ENCODE peak calls at places on chromosomes 3 and 15, in six cellular contexts. Y, V, M, U, W and Z are unnamed samples.

GRCh38 chr3:133273346-133273745 is 126.5 kb upstream of the BFSP2 start:
- DNase-seq in Y (no peak), V (no peak), M (no peak), U (no peak), W (no peak), Z (no peak)

GRCh38 chr15:57751177-57751800 is 44.8 kb downstream of the POLR2M start:
- DNase-seq in Y (peak; percentile 48), V (no peak), M (peak; percentile 3), U (no peak), W (no peak), Z (no peak)

GRCh38 chr15:89299896-89300295 is 34.7 kb downstream of the POLG start:
- DNase-seq in Y (no peak), V (peak; percentile 16), M (no peak), U (no peak), W (no peak), Z (no peak)

GRCh38 chr3:6799264-6799915 is 61.5 kb upstream of the GRM7 start:
- DNase-seq in Y (peak; percentile 24), V (peak; percentile 19), M (peak; percentile 23), U (peak; percentile 57), W (no peak), Z (peak; percentile 11)

GRCh38 chr3:98602078-98602678 is 8.8 kb upstream of the CPOX start:
- DNase-seq in Y (peak; percentile 51), V (peak; percentile 71), M (peak; percentile 53), U (peak; percentile 26), W (peak; percentile 55), Z (no peak)

GRCh38 chr15:35547775-35548364 is 1.9 kb upstream of the DPH6 start:
- DNase-seq in Y (no peak), V (no peak), M (no peak), U (no peak), W (no peak), Z (peak; percentile 61)

GRCh38 chr3:119751423-119751822 is 30.5 kb upstream of the NR1I2 start:
- DNase-seq in Y (no peak), V (no peak), M (no peak), U (no peak), W (no peak), Z (no peak)

GRCh38 chr3:46664971-46665762 is 28.3 kb downstream of the ALS2CL start:
- DNase-seq in Y (peak; percentile 4), V (no peak), M (no peak), U (no peak), W (no peak), Z (no peak)

GRCh38 chr3:71784914-71785593 is at the start of gene PROK2:
- DNase-seq in Y (peak; percentile 77), V (no peak), M (no peak), U (no peak), W (no peak), Z (no peak)

GRCh38 chr3:138673641-138674040 is 65.1 kb downstream of the FAIM start:
- DNase-seq in Y (no peak), V (no peak), M (peak; percentile 43), U (no peak), W (no peak), Z (peak; percentile 22)

GRCh38 chr3:58487140-58487886 is 4.6 kb upstream of the KCTD6 start:
- DNase-seq in Y (no peak), V (peak; percentile 22), M (no peak), U (peak; percentile 44), W (no peak), Z (no peak)

GRCh38 chr3:59127071-59127470 is 77.2 kb upstream of the CFAP20DC start:
- DNase-seq in Y (peak; percentile 21), V (no peak), M (no peak), U (no peak), W (no peak), Z (no peak)

GRCh38 chr3:11991751-11992150 is 12.4 kb upstream of the SYN2 start:
- DNase-seq in Y (no peak), V (no peak), M (no peak), U (no peak), W (no peak), Z (no peak)

GRCh38 chr3:122767690-122768372 is 25.8 kb downstream of the HSPBAP1 start:
- DNase-seq in Y (no peak), V (no peak), M (no peak), U (no peak), W (no peak), Z (no peak)

GRCh38 chr15:90315276-90315982 is 36.7 kb upstream of the ZNF774 start:
- DNase-seq in Y (no peak), V (no peak), M (peak; percentile 30), U (no peak), W (no peak), Z (no peak)

GRCh38 chr15:95875141-95875643 is 455.3 kb upstream of the NR2F2 start:
- DNase-seq in Y (no peak), V (no peak), M (peak; percentile 3), U (no peak), W (no peak), Z (no peak)

GRCh38 chr3:172216267-172216666 is 176.9 kb downstream of the FNDC3B start:
- DNase-seq in Y (no peak), V (no peak), M (no peak), U (no peak), W (no peak), Z (no peak)

GRCh38 chr3:63364495-63364894 is 86.4 kb downstream of the SYNPR start:
- DNase-seq in Y (no peak), V (no peak), M (no peak), U (no peak), W (no peak), Z (no peak)

GRCh38 chr3:189099031-189099471 is 72.7 kb upstream of the TPRG1 start:
- DNase-seq in Y (no peak), V (no peak), M (no peak), U (no peak), W (no peak), Z (no peak)

GRCh38 chr15:73593278-73594074 is 39.7 kb downstream of the NPTN start:
- DNase-seq in Y (peak; percentile 68), V (no peak), M (no peak), U (no peak), W (no peak), Z (no peak)

GRCh38 chr15:37891754-37892368 is 42.6 kb upstream of the TMCO5A start:
- DNase-seq in Y (peak; percentile 40), V (peak; percentile 38), M (peak; percentile 23), U (no peak), W (no peak), Z (peak; percentile 11)

GRCh38 chr15:39904115-39904514 is 16.0 kb downstream of the GPR176 start:
- DNase-seq in Y (no peak), V (no peak), M (no peak), U (no peak), W (no peak), Z (no peak)

GRCh38 chr15:39907216-39907615 is 12.8 kb downstream of the GPR176 start:
- DNase-seq in Y (no peak), V (no peak), M (peak; percentile 9), U (no peak), W (no peak), Z (no peak)

GRCh38 chr15:39908186-39908585 is 11.9 kb downstream of the GPR176 start:
- DNase-seq in Y (peak; percentile 37), V (no peak), M (no peak), U (no peak), W (no peak), Z (no peak)
- TF ChIP-seq YY1 in Y (no peak), V (no peak), M (no peak), U (no peak), W (no peak), Z (no peak)

DNA sequence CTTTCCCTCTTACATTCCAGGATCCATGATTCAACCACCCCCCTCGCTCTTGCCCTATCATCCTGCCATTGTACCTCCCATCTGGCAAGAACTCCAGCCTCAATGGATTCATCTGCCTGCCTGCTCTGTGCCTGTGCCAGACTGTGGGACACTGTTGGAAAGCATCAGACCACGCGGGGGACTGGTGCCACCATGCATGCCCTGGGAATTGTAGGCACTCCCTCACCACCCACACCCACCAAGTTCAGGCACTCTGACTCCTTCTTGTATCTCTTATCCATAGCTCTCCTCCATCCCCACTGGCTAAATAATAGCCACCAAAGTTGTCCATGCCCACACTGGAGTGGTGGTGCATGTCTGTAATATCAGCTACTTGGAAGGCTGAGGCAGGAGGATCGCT is 143.8 kb downstream of the TPRA1 start:
- DNase-seq in Y (no peak), V (no peak), M (no peak), U (no peak), W (no peak), Z (no peak)
- TF ChIP-seq YY1 in Y (no peak), V (no peak), M (no peak), U (no peak), W (no peak), Z (no peak)

DNA sequence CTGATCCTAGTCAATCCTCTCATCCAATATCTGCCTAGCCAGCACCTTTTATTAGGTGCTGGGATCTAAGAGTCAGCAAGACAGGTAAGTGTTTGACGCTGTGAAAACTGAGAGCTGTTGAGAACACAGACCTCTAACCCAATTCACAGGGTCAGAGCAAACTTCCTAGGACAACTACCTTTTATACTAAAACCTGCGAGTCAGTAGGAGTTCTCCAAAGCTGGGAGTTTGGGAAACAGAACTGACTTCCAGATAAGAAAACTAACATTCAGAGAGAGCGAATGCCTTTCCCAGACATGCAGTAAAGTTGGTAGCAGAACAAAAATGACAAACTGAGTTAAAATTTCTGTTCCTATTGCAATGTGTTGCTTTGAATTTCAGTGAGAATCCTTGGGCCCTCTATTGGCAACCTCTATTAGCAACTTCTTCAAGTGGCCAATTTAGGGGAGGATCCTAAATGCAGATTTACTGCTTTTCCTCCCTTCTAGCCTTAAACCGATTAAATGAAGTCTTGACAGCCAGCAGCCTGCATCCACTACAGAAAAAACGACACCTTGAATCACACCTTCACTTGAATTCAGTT is 11.3 kb downstream of the NR2E3 start:
- DNase-seq in Y (no peak), V (no peak), M (no peak), U (no peak), W (no peak), Z (no peak)
- TF ChIP-seq YY1 in Y (no peak), V (no peak), M (no peak), U (no peak), W (no peak), Z (no peak)

GRCh38 chr15:40785814-40786213 is 16.0 kb downstream of the C15orf62 start:
- DNase-seq in Y (no peak), V (no peak), M (no peak), U (no peak), W (no peak), Z (no peak)

GRCh38 chr15:40785158-40785557 is 15.4 kb downstream of the C15orf62 start:
- DNase-seq in Y (no peak), V (no peak), M (no peak), U (no peak), W (no peak), Z (no peak)

GRCh38 chr15:40787344-40787841 is 17.6 kb downstream of the C15orf62 start:
- DNase-seq in Y (no peak), V (peak; percentile 96), M (no peak), U (no peak), W (no peak), Z (no peak)

GRCh38 chr15:40787991-40788390 is 18.2 kb downstream of the C15orf62 start:
- DNase-seq in Y (no peak), V (no peak), M (no peak), U (no peak), W (no peak), Z (no peak)

DNA sequence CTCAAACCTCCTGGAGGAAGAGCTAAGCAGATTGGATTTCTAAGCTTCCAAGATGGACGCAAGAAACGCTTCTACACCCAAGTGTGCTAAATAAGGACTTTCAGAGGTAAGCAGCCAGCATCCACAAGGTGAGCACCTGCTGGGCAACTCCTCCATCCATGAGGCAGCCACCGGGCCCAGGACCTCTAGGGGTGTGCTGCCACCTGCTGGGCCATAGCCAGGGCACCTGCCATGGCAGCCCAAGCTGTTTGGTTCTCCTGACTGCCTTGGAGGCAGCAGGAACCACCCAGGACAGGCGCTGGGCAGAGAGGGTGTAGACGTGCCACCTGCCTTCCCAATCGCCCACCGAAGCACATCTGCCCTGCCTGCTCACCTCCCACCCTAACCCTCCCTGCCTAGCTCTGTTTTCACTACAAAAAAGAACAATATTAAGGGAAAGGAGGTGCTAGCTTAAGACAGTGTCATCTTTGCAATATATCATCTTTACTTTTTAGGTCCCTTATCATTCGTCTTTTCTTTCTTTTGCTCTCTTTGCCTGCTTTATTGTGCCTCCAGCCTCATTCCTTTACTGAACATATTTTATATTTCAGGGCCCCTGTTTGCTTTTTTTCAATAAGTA is 12.9 kb downstream of the C15orf62 start:
- DNase-seq in Y (peak; percentile 81), V (peak; percentile 68), M (peak; percentile 62), U (peak; percentile 40), W (no peak), Z (no peak)
- TF ChIP-seq YY1 in Y (no peak), V (peak; percentile 34), M (peak; percentile 63), U (peak; percentile 62), W (peak; percentile 90), Z (no peak)